ENCODE peak calls at places on chromosomes 6 and 20, in five cellular contexts. Q, W, J, I and S are unnamed samples.

GRCh38 chr20:51542894-51543788 is 622 bp upstream of the NFATC2 start:
- ATAC-seq in J (peak), I (no peak), Q (no peak), W (no peak), S (no peak)

GRCh38 chr6:84500726-84501125 is 263.7 kb downstream of the TBX18 start:
- ATAC-seq in W (no peak), Q (no peak), I (no peak), J (no peak), S (no peak)

GRCh38 chr6:23587582-23587981 is 538.4 kb upstream of the NRSN1 start:
- ATAC-seq in I (no peak), W (no peak), Q (no peak), J (no peak), S (no peak)

GRCh38 chr6:160163425-160163824 is 41.8 kb downstream of the SLC22A1 start:
- ATAC-seq in W (no peak), I (no peak), Q (no peak), J (no peak), S (no peak)

GRCh38 chr20:16083639-16084280 is 489.5 kb downstream of the KIF16B start:
- ATAC-seq in J (no peak), W (no peak), Q (peak), I (no peak), S (no peak)

GRCh38 chr6:142336183-142336582 is 34.4 kb downstream of the ADGRG6 start:
- ATAC-seq in W (no peak), I (no peak), J (no peak), Q (no peak), S (no peak)

GRCh38 chr6:96499781-96500180 is 21.8 kb upstream of the UFL1 start:
- ATAC-seq in W (no peak), I (peak), Q (peak), J (no peak), S (no peak)

GRCh38 chr6:105428342-105428957 is 25.6 kb upstream of the PREP start:
- ATAC-seq in Q (no peak), W (no peak), I (no peak), J (no peak), S (peak)

GRCh38 chr20:57548177-57549058 is 12.5 kb upstream of the PCK1 start:
- ATAC-seq in W (no peak), Q (no peak), J (no peak), I (no peak), S (peak)

GRCh38 chr6:50843842-50844241 is 25.2 kb downstream of the TFAP2B start:
- ATAC-seq in W (no peak), Q (no peak), J (no peak), I (no peak), S (no peak)

GRCh38 chr6:142225115-142225514 is 76.7 kb upstream of the ADGRG6 start:
- ATAC-seq in W (no peak), Q (no peak), I (no peak), J (no peak), S (no peak)

GRCh38 chr20:50745634-50746137 is 14.3 kb downstream of the PARD6B start:
- ATAC-seq in I (no peak), Q (no peak), W (no peak), J (no peak), S (peak)

GRCh38 chr20:44370639-44371218 is 15.2 kb downstream of the HNF4A start:
- ATAC-seq in Q (no peak), W (no peak), I (no peak), J (no peak), S (no peak)

GRCh38 chr6:36130672-36131516 is 581 bp downstream of the MAPK13 start:
- ATAC-seq in I (peak), Q (peak), W (peak), J (peak), S (peak)

GRCh38 chr6:87675004-87675681 is 26.9 kb downstream of the AKIRIN2 start:
- ATAC-seq in Q (no peak), I (no peak), J (peak), W (no peak), S (no peak)

GRCh38 chr6:32935551-32936246 is 5.1 kb downstream of the HLA-DMB start:
- ATAC-seq in J (no peak), Q (no peak), W (no peak), I (no peak), S (no peak)

GRCh38 chr6:116304538-116305097 is 24.9 kb upstream of the TSPYL1 start:
- ATAC-seq in Q (no peak), I (no peak), W (no peak), J (no peak), S (no peak)

GRCh38 chr20:21074605-21075336 is 31.4 kb downstream of the LINC00237 start:
- ATAC-seq in W (no peak), I (peak), J (no peak), Q (no peak), S (peak)

GRCh38 chr6:41736207-41736710 is 851 bp upstream of the TFEB start:
- ATAC-seq in Q (no peak), I (no peak), J (no peak), W (no peak), S (no peak)

GRCh38 chr6:43499028-43499815 is 10.9 kb downstream of the LRRC73 start:
- ATAC-seq in W (no peak), J (peak), I (no peak), Q (no peak), S (no peak)

GRCh38 chr6:165010556-165011535 is 298.6 kb downstream of the C6orf118 start:
- ATAC-seq in I (no peak), W (no peak), Q (no peak), J (peak), S (no peak)